ENCODE peak calls at places on chromosomes 12 and 14, in five cellular contexts. M, I, X, H and U are unnamed samples.

GRCh38 chr12:15534870-15535269 is 212.6 kb downstream of the PTPRO start:
- DNase-seq in M (no peak), I (peak), X (no peak), H (no peak), U (no peak)

GRCh38 chr12:53048780-53049401 is 974 bp upstream of the TNS2 start:
- DNase-seq in M (no peak), I (no peak), X (no peak), H (no peak), U (no peak)

GRCh38 chr14:23547924-23548323 is 3.6 kb downstream of the ZFHX2 start:
- DNase-seq in M (no peak), I (no peak), X (no peak), H (no peak), U (no peak)

GRCh38 chr12:129530517-129530916 is 373.3 kb downstream of the TMEM132D start:
- DNase-seq in M (no peak), I (no peak), X (no peak), H (no peak), U (no peak)

GRCh38 chr12:460301-461230 is 827 bp downstream of the B4GALNT3 start:
- DNase-seq in M (no peak), I (no peak), X (no peak), H (no peak), U (no peak)

GRCh38 chr12:56530390-56531055 is 8.9 kb downstream of the RBMS2 start:
- DNase-seq in M (no peak), I (no peak), X (no peak), H (no peak), U (no peak)

GRCh38 chr12:117139025-117139717 is 40.0 kb upstream of the TESC start:
- DNase-seq in M (no peak), I (no peak), X (no peak), H (no peak), U (no peak)

GRCh38 chr12:95336387-95337067 is 118.9 kb downstream of the VEZT start:
- DNase-seq in M (peak), I (peak), X (peak), H (peak), U (peak)

GRCh38 chr12:34346372-34347034 is 324.2 kb downstream of the ALG10 start:
- DNase-seq in M (no peak), I (no peak), X (no peak), H (no peak), U (no peak)

GRCh38 chr14:58639842-58640484 is 2.2 kb downstream of the DACT1 start:
- DNase-seq in M (peak), I (peak), X (peak), H (no peak), U (peak)

GRCh38 chr14:70888681-70889175 is 18.5 kb upstream of the PCNX1 start:
- DNase-seq in M (no peak), I (peak), X (no peak), H (no peak), U (no peak)

GRCh38 chr14:23380197-23381016 is 3.6 kb downstream of the CMTM5 start:
- DNase-seq in M (no peak), I (no peak), X (no peak), H (no peak), U (no peak)

GRCh38 chr12:105499223-105499622 is 168.7 kb downstream of the C12orf75 start:
- DNase-seq in M (no peak), I (no peak), X (no peak), H (no peak), U (no peak)

GRCh38 chr14:49923881-49924280 is 31.0 kb downstream of the ARF6 start:
- DNase-seq in M (no peak), I (no peak), X (no peak), H (no peak), U (no peak)

GRCh38 chr12:57342207-57342691 is 88.6 kb downstream of the R3HDM2 start:
- DNase-seq in M (peak), I (peak), X (no peak), H (no peak), U (no peak)

GRCh38 chr14:72173038-72173720 is 240.9 kb downstream of the RGS6 start:
- DNase-seq in M (no peak), I (peak), X (no peak), H (no peak), U (no peak)

GRCh38 chr12:25436206-25436912 is 116.7 kb downstream of the LMNTD1 start:
- DNase-seq in M (peak), I (peak), X (peak), H (no peak), U (no peak)

GRCh38 chr12:9760699-9761406 is at the start of gene CD69:
- DNase-seq in M (no peak), I (no peak), X (no peak), H (no peak), U (no peak)
- H3K4me3 ChIP-seq in M (no peak), I (no peak), X (no peak), H (peak), U (no peak)

GRCh38 chr14:94581127-94581999 is at the start of gene SERPINA5:
- DNase-seq in M (no peak), I (no peak), X (no peak), H (no peak), U (no peak)
- H3K4me3 ChIP-seq in M (no peak), I (no peak), X (no peak), H (no peak), U (no peak)

DNA sequence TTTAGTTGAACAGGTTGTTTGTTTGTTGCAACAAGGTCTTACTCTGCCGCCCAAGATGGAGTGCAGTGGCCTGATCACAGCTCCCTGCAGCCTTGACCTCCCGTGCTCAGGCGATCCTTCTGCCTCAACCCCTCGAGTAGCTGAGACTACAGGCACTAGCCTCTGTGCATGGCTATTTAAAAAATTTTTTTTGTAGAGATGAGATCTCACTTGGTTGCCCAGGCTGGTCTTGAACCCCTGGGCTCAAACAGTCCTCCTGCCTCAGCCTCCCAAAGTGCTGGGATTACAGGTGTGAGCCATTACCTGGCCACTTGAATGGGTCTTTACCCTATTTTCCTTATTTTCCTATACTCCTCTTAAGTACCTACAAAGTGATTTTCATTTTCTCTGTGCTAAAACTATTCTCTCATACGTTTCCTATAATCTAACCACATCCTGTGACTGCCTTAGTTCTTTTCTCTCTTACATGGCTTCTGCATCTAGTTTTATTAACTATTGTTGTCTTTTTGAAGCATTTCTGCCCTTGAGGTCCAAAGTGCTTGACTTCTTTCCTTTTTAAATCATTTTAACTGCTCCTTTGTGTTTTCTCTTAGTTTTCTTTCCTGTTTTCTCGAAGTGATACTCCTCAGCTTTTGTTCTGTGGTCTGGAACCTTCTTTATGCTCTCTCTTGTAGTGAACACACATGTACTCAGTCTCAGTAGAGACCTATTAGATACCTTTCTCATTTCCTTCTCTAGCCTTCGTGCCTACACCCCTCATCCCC is 14.1 kb downstream of the GPX2 start:
- DNase-seq in M (no peak), I (no peak), X (no peak), H (no peak), U (no peak)
- H3K4me3 ChIP-seq in M (no peak), I (no peak), X (no peak), H (no peak), U (no peak)

GRCh38 chr12:13198921-13199320 is 2.4 kb downstream of the EMP1 start:
- DNase-seq in M (no peak), I (no peak), X (no peak), H (no peak), U (no peak)
- H3K4me3 ChIP-seq in M (no peak), I (no peak), X (peak), H (peak), U (peak)

DNA sequence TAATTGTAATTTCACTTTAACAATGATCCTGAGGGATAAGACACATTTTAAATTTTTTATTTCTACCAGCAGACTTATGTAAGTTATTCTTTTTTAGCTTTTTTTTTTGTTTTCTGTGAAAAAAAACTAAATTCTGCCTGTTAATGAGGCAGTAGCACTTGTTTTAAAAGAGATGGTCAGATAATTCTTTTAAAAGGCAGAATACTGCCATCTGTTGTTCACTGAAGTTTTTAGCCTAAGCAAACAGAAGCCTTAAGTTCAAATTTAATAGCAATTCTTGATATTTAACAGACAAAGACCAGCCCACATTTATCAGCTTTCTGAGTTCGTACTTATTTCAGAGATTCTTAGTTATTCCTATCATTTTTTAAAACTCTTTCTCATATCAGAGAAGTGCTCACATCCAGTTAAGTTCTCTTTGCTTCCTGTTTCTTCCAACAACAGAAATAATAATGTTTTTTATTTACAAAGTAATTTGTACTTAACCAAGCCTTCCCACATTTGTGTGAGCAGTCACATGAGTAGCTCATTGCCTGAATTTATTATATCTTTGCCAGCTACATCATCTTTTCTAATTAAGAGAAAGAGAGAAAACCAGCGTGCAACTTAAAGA is 93.4 kb upstream of the SLCO1C1 start:
- DNase-seq in M (no peak), I (peak), X (peak), H (no peak), U (no peak)
- H3K4me3 ChIP-seq in M (no peak), I (no peak), X (no peak), H (peak), U (no peak)

GRCh38 chr12:76002598-76003262 is 28.8 kb downstream of the PHLDA1 start:
- DNase-seq in M (no peak), I (no peak), X (no peak), H (no peak), U (no peak)
- H3K4me3 ChIP-seq in M (no peak), I (no peak), X (no peak), H (no peak), U (no peak)

DNA sequence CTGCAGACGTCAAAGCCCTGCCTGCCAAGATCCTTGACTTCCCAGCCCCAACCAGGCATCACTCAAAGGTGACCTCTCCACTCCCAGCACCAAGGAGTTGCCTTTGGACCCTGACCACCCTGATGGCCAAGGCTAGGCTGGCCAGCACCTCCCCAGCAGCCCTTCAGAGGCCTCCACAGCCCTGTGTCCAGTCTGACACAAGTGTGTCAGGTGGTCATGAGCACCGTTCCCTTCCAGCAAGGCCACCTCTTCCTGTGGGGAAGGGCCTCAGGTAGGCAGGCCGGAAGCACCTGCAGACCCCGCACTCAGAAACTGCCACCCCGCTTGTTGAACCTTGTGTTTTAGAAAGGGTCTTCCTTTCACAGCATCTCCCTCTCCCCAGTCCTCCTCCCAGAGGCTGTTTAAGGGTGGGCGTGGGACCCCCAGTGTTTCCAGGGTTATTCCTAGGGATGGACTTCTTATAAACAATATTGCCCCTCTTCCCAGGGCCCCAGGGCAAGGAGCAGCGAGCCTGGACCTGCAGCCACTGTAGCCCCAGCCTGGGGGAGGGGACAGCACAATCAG is 13.2 kb upstream of the INF2 start:
- DNase-seq in M (no peak), I (no peak), X (no peak), H (no peak), U (no peak)
- H3K4me3 ChIP-seq in M (no peak), I (no peak), X (no peak), H (no peak), U (no peak)

GRCh38 chr12:47078086-47078395 is 1.4 kb upstream of the PCED1B start:
- DNase-seq in M (no peak), I (no peak), X (no peak), H (no peak), U (no peak)
- H3K4me3 ChIP-seq in M (no peak), I (peak), X (peak), H (peak), U (peak)

GRCh38 chr12:59595097-59595496 is 732 bp upstream of the SLC16A7 start:
- DNase-seq in M (no peak), I (peak), X (no peak), H (no peak), U (no peak)
- H3K4me3 ChIP-seq in M (no peak), I (peak), X (peak), H (peak), U (peak)

DNA sequence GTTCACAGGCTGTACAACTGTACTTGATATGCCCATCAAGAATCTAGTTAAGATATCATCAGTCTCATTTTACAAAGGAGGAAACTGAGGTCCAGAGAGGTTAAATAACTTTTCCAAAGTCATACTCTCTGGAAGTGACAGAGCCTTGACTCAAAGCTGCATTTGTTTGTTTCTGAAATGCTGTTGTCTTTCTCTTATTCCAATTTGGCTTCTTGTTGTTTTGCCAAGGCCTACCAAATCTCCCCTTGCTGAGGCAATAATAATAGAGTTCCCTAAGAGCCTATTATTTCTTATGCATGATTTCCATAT is 79.8 kb upstream of the C12orf71 start:
- DNase-seq in M (no peak), I (no peak), X (no peak), H (no peak), U (no peak)
- H3K4me3 ChIP-seq in M (no peak), I (no peak), X (no peak), H (no peak), U (no peak)